ENCODE peak calls at places on chromosomes 5 and 9, in ten cellular contexts. R is NT2/D1, Y is K562, O is colonic mucosa, H is GM23248, V is HCT116, E is PC-3, W is H1, F is endodermal cell, I is neural progenitor cell. L is an unnamed sample.
A peak's percentile ranks its signal among the peaks of the same experiment; 100 is the strongest.

GRCh38 chr5:172188893-172189692 is 1.1 kb upstream of the STK10 start:
- DNase-seq in R (no peak), Y (no peak), O (no peak), H (no peak), V (no peak), E (no peak), W (no peak), F (peak; percentile 88), I (peak; percentile 92), L (peak; percentile 82)

GRCh38 chr5:71923755-71924154 is 183.5 kb upstream of the MAP1B start:
- DNase-seq in R (no peak), Y (no peak), O (no peak), H (no peak), V (no peak), E (no peak), W (no peak), F (no peak), I (no peak), L (no peak)

GRCh38 chr5:61744690-61745619 is 412.9 kb downstream of the ZSWIM6 start:
- DNase-seq in R (no peak), Y (no peak), O (no peak), H (no peak), V (peak; percentile 2), E (peak; percentile 4), W (no peak), F (no peak), I (no peak), L (no peak)

GRCh38 chr5:40406426-40407211 is 273.1 kb upstream of the PTGER4 start:
- DNase-seq in R (no peak), Y (no peak), O (no peak), H (no peak), V (no peak), E (no peak), W (no peak), F (no peak), I (no peak), L (peak; percentile 60)

GRCh38 chr5:67537439-67538342 is 341.1 kb upstream of the CD180 start:
- DNase-seq in R (no peak), Y (no peak), O (no peak), H (peak; percentile 35), V (no peak), E (no peak), W (no peak), F (no peak), I (no peak), L (no peak)

GRCh38 chr5:78065663-78066062 is 228.8 kb downstream of the AP3B1 start:
- DNase-seq in R (no peak), Y (no peak), O (no peak), H (no peak), V (no peak), E (peak; percentile 18), W (no peak), F (peak; percentile 66), I (peak; percentile 33), L (no peak)

GRCh38 chr5:141906972-141907371 is 16.7 kb upstream of the DELE1 start:
- DNase-seq in R (no peak), Y (peak; percentile 25), O (no peak), H (no peak), V (no peak), E (no peak), W (no peak), F (no peak), I (no peak), L (no peak)

GRCh38 chr9:98287383-98287782 is 31.9 kb upstream of the TBC1D2 start:
- DNase-seq in R (peak; percentile 28), Y (peak; percentile 75), O (no peak), H (no peak), V (no peak), E (no peak), W (no peak), F (peak; percentile 90), I (peak; percentile 14), L (no peak)

GRCh38 chr5:119694284-119694683 is 64.9 kb downstream of the FAM170A start:
- DNase-seq in R (no peak), Y (no peak), O (no peak), H (no peak), V (no peak), E (no peak), W (no peak), F (no peak), I (no peak), L (no peak)

GRCh38 chr9:85118990-85119755 is 449.6 kb downstream of the NTRK2 start:
- DNase-seq in R (no peak), Y (no peak), O (no peak), H (no peak), V (no peak), E (peak; percentile 44), W (no peak), F (no peak), I (no peak), L (peak; percentile 58)

DNA sequence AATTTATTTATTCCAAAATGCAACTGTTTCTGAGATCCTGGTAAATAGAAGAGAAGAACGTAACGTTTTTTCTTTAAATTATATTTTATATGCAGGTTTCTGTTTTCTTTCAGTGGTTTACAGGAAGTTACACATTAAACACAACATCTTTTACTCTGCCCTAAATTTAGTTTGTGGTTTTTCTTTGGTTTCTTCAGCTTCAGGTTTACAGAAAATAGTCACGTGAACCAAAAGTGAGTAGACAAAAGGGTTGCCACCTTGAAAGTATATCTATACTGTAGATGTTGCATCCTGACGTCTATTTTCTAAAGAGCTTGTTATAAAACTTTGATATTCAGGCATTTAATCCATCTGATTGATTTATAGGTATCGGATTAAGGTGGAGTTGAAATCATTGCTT is 1236.6 kb downstream of the MAT2B start:
- DNase-seq in R (no peak), Y (no peak), O (no peak), H (no peak), V (no peak), E (no peak), W (no peak), F (no peak), I (no peak), L (no peak)
- H3K9ac ChIP-seq in R (no peak overlapping the region), Y (no peak overlapping the region), O (no peak overlapping the region), H (no peak overlapping the region), V (no peak overlapping the region), E (no peak overlapping the region), W (no peak overlapping the region), F (no peak overlapping the region), I (no peak overlapping the region), L (no peak overlapping the region)

GRCh38 chr5:58481828-58482227 is 9.4 kb upstream of the GAPT start:
- DNase-seq in R (no peak), Y (no peak), O (no peak), H (no peak), V (no peak), E (no peak), W (no peak), F (no peak), I (no peak), L (no peak)

GRCh38 chr5:58477760-58478159 is 13.5 kb upstream of the GAPT start:
- DNase-seq in R (no peak), Y (no peak), O (no peak), H (no peak), V (no peak), E (no peak), W (no peak), F (no peak), I (peak; percentile 6), L (no peak)

GRCh38 chr5:58484505-58484904 is 6.7 kb upstream of the GAPT start:
- DNase-seq in R (no peak), Y (no peak), O (no peak), H (no peak), V (no peak), E (no peak), W (no peak), F (no peak), I (no peak), L (no peak)

GRCh38 chr5:58482536-58482935 is 8.7 kb upstream of the GAPT start:
- DNase-seq in R (no peak), Y (no peak), O (no peak), H (no peak), V (no peak), E (no peak), W (no peak), F (no peak), I (no peak), L (no peak)

DNA sequence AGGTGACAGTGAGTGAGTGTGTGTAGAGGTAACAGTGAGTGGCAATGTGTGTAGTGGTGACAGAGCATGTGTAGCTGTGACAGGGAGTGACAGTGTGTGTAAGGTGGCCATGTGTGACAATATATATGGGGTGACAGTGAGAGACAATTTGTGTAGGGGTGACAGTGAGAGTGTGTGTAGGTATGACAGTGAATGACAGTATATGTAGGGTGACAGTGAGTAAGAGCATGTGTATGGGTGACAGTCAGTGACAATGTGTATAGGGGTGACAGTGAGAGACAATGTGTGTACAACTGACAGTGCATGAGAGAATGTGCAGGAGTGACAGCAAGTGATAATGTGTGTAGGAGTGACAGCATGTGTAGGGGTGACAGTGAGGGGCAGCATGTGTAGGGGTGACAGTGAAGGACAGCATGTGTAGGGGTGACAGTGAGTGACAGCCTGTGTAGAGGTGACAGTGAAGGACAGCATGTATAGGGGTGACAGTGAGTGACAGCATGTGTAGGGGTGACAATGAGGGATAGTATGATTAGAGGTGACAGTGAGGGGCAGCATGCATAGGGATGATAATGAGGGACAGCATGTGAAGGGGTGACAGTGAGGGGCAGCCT is 10.1 kb upstream of the GAPT start:
- DNase-seq in R (no peak), Y (no peak), O (no peak), H (no peak), V (no peak), E (no peak), W (no peak), F (no peak), I (no peak), L (no peak)
- H3K9ac ChIP-seq in R (no peak overlapping the region), Y (no peak overlapping the region), O (no peak overlapping the region), H (no peak overlapping the region), V (no peak overlapping the region), E (no peak overlapping the region), W (no peak overlapping the region), F (no peak overlapping the region), I (no peak overlapping the region), L (no peak overlapping the region)

DNA sequence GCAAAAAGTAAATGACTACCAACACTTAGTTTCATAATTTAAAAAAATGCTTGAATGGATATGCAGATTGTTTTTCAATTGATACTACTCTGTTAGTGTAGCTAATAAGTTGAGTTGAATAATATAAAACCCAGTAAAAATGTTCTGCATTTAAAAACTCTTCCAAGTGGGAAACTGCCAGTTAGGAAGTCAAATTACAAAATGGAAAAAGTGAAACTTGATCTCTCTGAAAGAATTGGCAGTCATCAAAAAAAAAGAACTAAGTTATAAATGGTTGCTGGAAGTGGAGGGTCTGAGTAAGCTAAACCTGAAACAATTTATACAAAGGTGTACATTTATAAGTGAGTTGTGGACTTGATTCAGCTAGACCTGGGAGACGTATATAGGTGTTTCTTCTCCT is 52.4 kb downstream of the VCAN start:
- DNase-seq in R (no peak), Y (no peak), O (no peak), H (no peak), V (no peak), E (no peak), W (no peak), F (no peak), I (no peak), L (no peak)
- H3K9ac ChIP-seq in R (no peak overlapping the region), Y (no peak overlapping the region), O (no peak overlapping the region), H (no peak overlapping the region), V (no peak overlapping the region), E (no peak overlapping the region), W (no peak overlapping the region), F (no peak overlapping the region), I (no peak overlapping the region), L (no peak overlapping the region)

DNA sequence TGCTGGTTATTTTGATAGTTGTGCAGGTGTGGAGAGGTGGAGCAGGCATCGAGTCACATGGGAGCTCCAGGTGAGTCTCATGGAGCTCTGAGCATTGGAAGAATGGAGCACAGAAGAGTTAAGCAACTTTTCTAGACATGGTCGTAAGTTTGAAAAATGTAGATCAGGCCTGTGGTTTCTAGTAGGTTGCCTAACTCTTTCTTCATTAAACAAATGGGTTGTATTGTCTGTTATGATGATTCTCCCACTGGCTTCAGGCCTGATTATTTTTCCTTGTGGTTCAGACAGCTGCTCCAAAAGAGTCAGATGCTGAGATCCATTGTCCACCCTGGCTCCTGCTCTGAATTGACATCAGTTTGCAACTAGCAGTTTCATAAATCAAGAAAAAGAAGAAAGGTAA is 80.3 kb upstream of the RPS23 start:
- DNase-seq in R (no peak), Y (no peak), O (no peak), H (peak; percentile 64), V (no peak), E (no peak), W (no peak), F (no peak), I (no peak), L (peak; percentile 94)
- H3K9ac ChIP-seq in R (no peak overlapping the region), Y (no peak overlapping the region), O (no peak overlapping the region), H (peak overlapping the region; percentile 3), V (peak overlapping the region; percentile 56), E (peak overlapping the region; percentile 79), W (no peak overlapping the region), F (no peak overlapping the region), I (no peak overlapping the region), L (no peak overlapping the region)

L was measured in fibroblast of lung.